ENCODE peak calls at places on chromosomes 7 and 10, in seven cellular contexts. S is K562, M is HepG2, G is HCT116, O is GM12878, Q is H1, A is SK-N-SH. K is an unnamed sample. For H3K9me3, the result is how much of the 10 kb centered on the place peaks cover.

GRCh38 chr10:86943316-86944030 is 13.9 kb downstream of the MMRN2 start:
- DNase-seq in G (no peak), M (no peak), O (no peak), A (no peak), S (no peak), Q (no peak), K (no peak)

GRCh38 chr7:30173058-30173897 is 38.5 kb downstream of the MTURN start:
- DNase-seq in A (peak), O (no peak), M (peak), S (peak), G (no peak), Q (no peak), K (no peak)

GRCh38 chr7:120993011-120993574 is 4.6 kb downstream of the CPED1 start:
- DNase-seq in O (no peak), S (no peak), M (no peak), A (no peak), G (no peak), Q (no peak), K (no peak)

GRCh38 chr10:131980757-131981428 is 830 bp downstream of the BNIP3 start:
- DNase-seq in A (peak), M (peak), S (peak), Q (peak), G (no peak), O (no peak), K (no peak)

GRCh38 chr7:150945853-150946825 is 32.0 kb downstream of the KCNH2 start:
- DNase-seq in A (peak), Q (no peak), O (no peak), S (no peak), M (no peak), G (no peak), K (no peak)

GRCh38 chr10:31321396-31321941 is 2.5 kb downstream of the ZEB1 start:
- DNase-seq in Q (no peak), A (peak), O (no peak), S (no peak), G (no peak), M (no peak), K (no peak)

GRCh38 chr7:81672872-81673271 is 97.0 kb downstream of the HGF start:
- DNase-seq in S (no peak), M (no peak), G (no peak), A (no peak), Q (no peak), O (no peak), K (no peak)

GRCh38 chr7:70771447-70771846 is 360.5 kb upstream of the GALNT17 start:
- DNase-seq in O (no peak), M (no peak), S (no peak), Q (no peak), A (no peak), G (no peak), K (no peak)

GRCh38 chr7:55261386-55261770 is 103.8 kb upstream of the LANCL2 start:
- DNase-seq in A (peak), S (no peak), O (no peak), Q (peak), G (no peak), M (no peak), K (no peak)

GRCh38 chr7:72336382-72336886 is 75.7 kb downstream of the CALN1 start:
- DNase-seq in S (no peak), A (peak), Q (peak), G (no peak), M (no peak), O (no peak), K (no peak)

GRCh38 chr10:73044378-73045285 is 52.0 kb downstream of the P4HA1 start:
- DNase-seq in Q (no peak), S (no peak), A (no peak), M (no peak), G (no peak), O (no peak), K (peak)

GRCh38 chr10:130686680-130687300 is 550.6 kb downstream of the GLRX3 start:
- DNase-seq in A (peak), G (no peak), O (no peak), Q (no peak), S (peak), M (peak), K (no peak)

GRCh38 chr7:51101111-51101757 is 215.4 kb downstream of the COBL start:
- DNase-seq in M (no peak), Q (no peak), G (no peak), S (no peak), A (no peak), O (no peak), K (no peak)

GRCh38 chr7:64744680-64745079 is 49.5 kb upstream of the ZNF138 start:
- DNase-seq in Q (no peak), S (no peak), A (no peak), M (no peak), G (no peak), O (no peak), K (no peak)

GRCh38 chr10:101094113-101094512 is 32.3 kb downstream of the KAZALD1 start:
- DNase-seq in G (no peak), O (no peak), A (no peak), S (no peak), Q (no peak), M (no peak), K (no peak)

GRCh38 chr10:111148025-111148424 is 71.2 kb downstream of the ADRA2A start:
- DNase-seq in Q (no peak), O (no peak), S (no peak), M (no peak), A (no peak), G (no peak), K (no peak)

GRCh38 chr7:75762350-75762917 is 9.6 kb downstream of the CCL26 start:
- DNase-seq in A (peak), S (peak), M (peak), Q (no peak), G (peak), O (peak), K (peak)

GRCh38 chr10:91709394-91709798 is 76.5 kb upstream of the PPP1R3C start:
- DNase-seq in G (no peak), S (no peak), O (no peak), A (no peak), M (no peak), Q (no peak), K (no peak)

GRCh38 chr10:80612261-80612660 is 74.6 kb downstream of the SH2D4B start:
- DNase-seq in Q (no peak), G (no peak), S (no peak), M (no peak), A (no peak), O (no peak), K (no peak)

GRCh38 chr10:23818484-23818883 is 379.6 kb downstream of the OTUD1 start:
- DNase-seq in O (no peak), A (no peak), G (no peak), M (no peak), Q (no peak), S (no peak), K (no peak)

GRCh38 chr7:105439174-105439893 is 50.6 kb upstream of the SRPK2 start:
- DNase-seq in M (peak), Q (no peak), S (no peak), O (no peak), A (peak), G (no peak), K (peak)

GRCh38 chr10:102422586-102423129 is 2.0 kb downstream of the FBXL15 start:
- DNase-seq in G (peak), S (peak), Q (peak), A (peak), M (peak), O (no peak), K (peak)

GRCh38 chr7:26990268-26990667 is 105.5 kb downstream of the HOXA1 start:
- DNase-seq in Q (no peak), M (no peak), G (no peak), A (no peak), S (no peak), O (no peak), K (no peak)

GRCh38 chr7:81802251-81802650 is 32.4 kb upstream of the HGF start:
- DNase-seq in M (no peak), S (no peak), G (no peak), A (no peak), O (no peak), Q (no peak), K (no peak)

GRCh38 chr10:90222939-90223338 is 521.5 kb downstream of the KIF20B start:
- DNase-seq in G (no peak), O (no peak), Q (no peak), M (no peak), A (no peak), S (no peak), K (no peak)

GRCh38 chr10:129702605-129703004 is 235.6 kb downstream of the MGMT start:
- DNase-seq in A (no peak), G (no peak), O (no peak), M (no peak), S (no peak), Q (no peak), K (no peak)

GRCh38 chr10:59905066-59905734 is 1.2 kb downstream of the CCDC6 start:
- DNase-seq in G (no peak), S (peak), A (peak), O (no peak), Q (peak), M (no peak), K (no peak)

GRCh38 chr10:97713351-97713827 is at the start of gene MARVELD1:
- DNase-seq in G (no peak), S (peak), A (peak), O (no peak), M (no peak), Q (peak), K (no peak)

GRCh38 chr10:93435621-93436385 is 46.3 kb downstream of the MYOF start:
- DNase-seq in O (no peak), A (no peak), M (peak), S (no peak), G (no peak), Q (no peak), K (no peak)

GRCh38 chr10:104576611-104577010 is 64.5 kb upstream of the SORCS3 start:
- DNase-seq in A (no peak), O (no peak), G (no peak), S (no peak), M (no peak), Q (peak), K (no peak)

GRCh38 chr10:48461623-48462481 is 143.0 kb downstream of the ARHGAP22 start:
- DNase-seq in O (no peak), S (no peak), M (no peak), Q (no peak), A (no peak), G (no peak), K (no peak)

GRCh38 chr10:3292601-3293000 is 120.0 kb upstream of the PITRM1 start:
- DNase-seq in G (no peak), A (no peak), S (no peak), O (no peak), M (no peak), Q (no peak), K (no peak)

GRCh38 chr10:107213861-107214260 is 49.4 kb upstream of the SORCS1 start:
- DNase-seq in M (no peak), G (no peak), Q (no peak), S (no peak), O (no peak), A (no peak), K (no peak)

GRCh38 chr7:24936121-24936824 is 43.7 kb downstream of the OSBPL3 start:
- DNase-seq in S (no peak), A (no peak), M (no peak), Q (no peak), O (peak), G (no peak), K (no peak)

GRCh38 chr7:143271240-143271639 is 8.0 kb downstream of the GSTK1 start:
- DNase-seq in G (no peak), S (no peak), O (no peak), M (no peak), A (no peak), Q (no peak), K (no peak)

GRCh38 chr7:135147341-135147898 is 452 bp upstream of the TMEM140 start:
- DNase-seq in Q (no peak), S (no peak), M (no peak), G (no peak), O (no peak), A (no peak), K (peak)

GRCh38 chr7:13800694-13801448 is 188.6 kb downstream of the ETV1 start:
- DNase-seq in O (no peak), Q (no peak), G (no peak), S (peak), A (no peak), M (no peak), K (no peak)
- TF ChIP-seq SIN3A in O (no peak), Q (no peak), G (no peak), S (no peak), A (no peak), M (no peak), K (no peak)

DNA sequence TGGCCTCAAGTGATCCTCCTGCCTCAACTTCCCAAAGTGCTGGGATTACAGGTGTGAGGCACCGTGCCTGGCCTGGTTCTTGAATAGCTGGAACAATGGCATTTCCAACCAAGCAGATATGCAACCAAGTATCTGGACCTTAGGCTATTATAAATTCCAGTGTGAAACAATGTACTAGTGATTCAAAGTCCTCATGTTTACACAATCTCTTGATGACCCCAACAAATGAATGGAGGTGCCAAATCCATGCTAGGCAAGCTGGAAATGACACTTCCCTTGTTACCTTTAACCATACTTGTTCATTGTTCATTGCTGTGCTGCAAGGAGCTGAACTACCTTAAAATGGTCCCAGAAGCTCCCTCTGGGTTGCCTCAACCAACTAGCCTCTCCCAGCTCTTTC is 282.2 kb upstream of the KLF14 start:
- DNase-seq in G (no peak), Q (no peak), S (no peak), O (no peak), M (peak), A (no peak), K (no peak)
- H3K4me3 ChIP-seq in G (peak), Q (no peak), S (no peak), O (no peak), M (no peak), A (no peak), K (no peak)

GRCh38 chr7:157702311-157703023 is 365.7 kb downstream of the DNAJB6 start:
- DNase-seq in O (no peak), G (no peak), Q (no peak), S (no peak), M (no peak), A (peak), K (no peak)

GRCh38 chr7:157703131-157703530 is 366.3 kb downstream of the DNAJB6 start:
- DNase-seq in G (no peak), Q (no peak), M (no peak), A (peak), O (no peak), S (no peak), K (no peak)

GRCh38 chr7:157701395-157701794 is 364.6 kb downstream of the DNAJB6 start:
- DNase-seq in S (no peak), G (no peak), M (no peak), Q (no peak), A (peak), O (no peak), K (no peak)

GRCh38 chr7:157704365-157704764 is 367.6 kb downstream of the DNAJB6 start:
- DNase-seq in A (no peak), Q (no peak), G (no peak), O (no peak), S (no peak), M (no peak), K (no peak)

GRCh38 chr7:157703534-157704195 is 366.9 kb downstream of the DNAJB6 start:
- DNase-seq in G (no peak), M (no peak), A (no peak), S (no peak), O (no peak), Q (no peak), K (no peak)
- H3K9me3 ChIP-seq in G (under half), M (under half), A (under half), S (under half), O (under half), Q (under half), K (under half)

GRCh38 chr7:38448842-38449241 is 175.4 kb upstream of the TARP start:
- DNase-seq in M (no peak), O (no peak), S (no peak), Q (no peak), A (no peak), G (no peak), K (no peak)

GRCh38 chr7:38452615-38453014 is 178.6 kb downstream of the AMPH start:
- DNase-seq in A (no peak), S (no peak), M (no peak), O (no peak), G (no peak), Q (no peak), K (no peak)

GRCh38 chr7:38453826-38454225 is 177.3 kb downstream of the AMPH start:
- DNase-seq in Q (no peak), G (no peak), S (no peak), O (no peak), A (no peak), M (no peak), K (no peak)

GRCh38 chr7:38453187-38453586 is 178.0 kb downstream of the AMPH start:
- DNase-seq in Q (no peak), M (no peak), A (no peak), S (no peak), O (no peak), G (no peak), K (no peak)

DNA sequence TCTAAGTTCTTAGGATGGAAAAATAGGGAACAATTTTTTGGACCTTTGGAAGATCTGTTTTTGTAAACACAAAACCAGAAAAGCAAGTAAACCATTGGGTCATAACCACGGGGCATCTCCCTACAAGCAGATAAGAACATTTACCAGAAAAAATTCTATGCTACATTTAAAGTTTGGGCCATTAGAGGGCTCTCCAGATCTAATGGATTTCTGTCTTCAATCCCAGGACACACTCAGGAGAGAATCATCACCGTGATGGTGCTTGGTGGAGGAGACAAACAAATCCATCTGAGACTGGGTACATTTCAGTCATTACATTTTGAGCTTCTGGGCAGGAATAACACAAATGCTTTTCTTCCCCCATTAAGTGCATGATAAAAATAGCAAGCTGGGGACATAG is 178.4 kb upstream of the TARP start:
- DNase-seq in O (no peak), G (peak), S (peak), Q (no peak), A (peak), M (peak), K (peak)
- TF ChIP-seq SIN3A in O (no peak), G (no peak), S (no peak), Q (no peak), A (no peak), M (no peak), K (no peak)

DNA sequence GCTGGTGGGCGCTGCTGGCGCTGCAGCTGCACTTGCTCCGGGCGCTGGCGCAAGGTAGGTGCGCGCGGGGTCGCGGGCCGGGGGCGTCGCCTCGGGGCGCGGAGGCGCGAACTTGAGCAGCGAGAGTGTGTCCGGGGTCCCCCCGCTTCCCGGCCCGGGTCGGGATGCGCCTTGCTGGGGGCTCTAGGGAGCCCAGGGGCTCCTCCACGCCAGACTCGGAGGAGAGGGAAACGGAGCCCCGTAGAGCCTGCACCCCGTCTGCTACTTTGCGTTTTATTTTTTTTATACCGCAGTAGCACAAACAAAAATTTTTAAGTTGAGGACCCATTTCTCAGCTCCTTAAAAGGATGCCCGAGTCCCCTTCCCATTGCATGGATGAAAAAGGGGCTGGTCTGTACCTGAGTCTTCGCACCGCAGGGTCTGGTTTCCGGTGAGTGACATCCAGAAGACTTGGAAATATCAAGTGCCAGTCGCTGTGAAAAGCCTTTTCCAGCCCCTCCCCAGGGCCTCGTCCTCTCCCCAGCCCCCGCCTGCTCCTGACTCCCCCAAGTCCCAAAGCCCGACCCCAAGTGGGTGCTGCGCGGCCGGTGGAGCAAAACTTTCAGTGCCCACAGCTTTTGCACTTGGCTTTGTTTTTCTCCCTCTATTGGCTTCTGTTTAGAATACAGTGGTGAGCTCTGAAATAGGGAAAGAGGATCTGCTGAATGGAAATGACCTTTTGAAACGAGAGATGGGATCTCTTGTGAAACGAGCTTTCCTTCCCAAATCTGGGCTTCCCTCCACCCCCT is 973 bp downstream of the SDK1 start:
- DNase-seq in M (peak), Q (peak), O (no peak), S (no peak), G (no peak), A (peak), K (peak)
- H3K4me3 ChIP-seq in M (peak), Q (peak), O (no peak), S (no peak), G (no peak), A (peak), K (peak)

GRCh38 chr7:33463131-33463530 is 333.8 kb downstream of the BBS9 start:
- DNase-seq in O (peak), S (no peak), G (no peak), M (no peak), Q (no peak), A (no peak), K (no peak)
- H3K9me3 ChIP-seq in O (under half), S (under half), G (under half), M (under half), Q (under half), A (under half), K (under half)

GRCh38 chr10:75166623-75166972 is 44.0 kb upstream of the VDAC2 start:
- DNase-seq in O (no peak), S (no peak), Q (no peak), A (no peak), G (no peak), M (no peak), K (no peak)
- TF ChIP-seq SIN3A in O (no peak), S (no peak), Q (no peak), A (no peak), G (no peak), M (no peak), K (no peak)

K was measured in Panc1.